ENCODE peak calls at places on chromosome 12, in four cellular contexts. J is left lung, Z is left ventricle myocardium inferior, D is neural crest cell. N is an unnamed sample.

GRCh38 chr12:19130224-19131019 is 889 bp downstream of the PLEKHA5 start:
- DNase-seq in J (peak; percentile 85), Z (peak; percentile 41), D (peak; percentile 23), N (no peak)

GRCh38 chr12:580813-581212 is 82.4 kb downstream of the NINJ2 start:
- DNase-seq in J (no peak), Z (no peak), D (no peak), N (no peak)

GRCh38 chr12:18559242-18559641 is 178.6 kb downstream of the PLCZ1 start:
- DNase-seq in J (no peak), Z (no peak), D (no peak), N (no peak)

GRCh38 chr12:32106517-32107366 is at the start of gene BICD1:
- DNase-seq in J (peak; percentile 96), Z (peak; percentile 90), D (peak; percentile 82), N (peak; percentile 50)

GRCh38 chr12:128076188-128076587 is 190.8 kb upstream of the TMEM132C start:
- DNase-seq in J (no peak), Z (no peak), D (no peak), N (no peak)

GRCh38 chr12:749871-750270 is 2.5 kb upstream of the WNK1 start:
- DNase-seq in J (no peak), Z (no peak), D (no peak), N (no peak)

GRCh38 chr12:107884769-107885694 is 110.5 kb downstream of the ASCL4 start:
- DNase-seq in J (no peak), Z (no peak), D (peak; percentile 59), N (no peak)

GRCh38 chr12:40158592-40159111 is 52.8 kb upstream of the SLC2A13 start:
- DNase-seq in J (no peak), Z (no peak), D (no peak), N (no peak)

GRCh38 chr12:109695420-109695819 is 18.2 kb upstream of the FAM222A start:
- DNase-seq in J (no peak), Z (no peak), D (no peak), N (no peak)

GRCh38 chr12:79737875-79738718 is 47.3 kb upstream of the PAWR start:
- DNase-seq in J (no peak), Z (no peak), D (peak; percentile 32), N (no peak)

GRCh38 chr12:46181465-46181864 is 87.4 kb downstream of the SLC38A1 start:
- DNase-seq in J (no peak), Z (no peak), D (no peak), N (no peak)

GRCh38 chr12:14540801-14541462 is 26.8 kb downstream of the PLBD1 start:
- DNase-seq in J (no peak), Z (no peak), D (no peak), N (no peak)

GRCh38 chr12:108915632-108916133 is 35.8 kb downstream of the DAO start:
- DNase-seq in J (no peak), Z (no peak), D (no peak), N (no peak)

GRCh38 chr12:2615665-2616387 is 178.9 kb upstream of the FKBP4 start:
- DNase-seq in J (no peak), Z (peak; percentile 46), D (no peak), N (no peak)

GRCh38 chr12:102440109-102440405 is 40.3 kb downstream of the IGF1 start:
- DNase-seq in J (no peak), Z (no peak), D (no peak), N (no peak)

GRCh38 chr12:132638541-132639408 is 20.2 kb downstream of the P2RX2 start:
- DNase-seq in J (no peak), Z (no peak), D (no peak), N (no peak)

GRCh38 chr12:58919271-58920101 is 818 bp downstream of the LRIG3 start:
- DNase-seq in J (no peak), Z (no peak), D (no peak), N (no peak)

GRCh38 chr12:71392521-71393145 is 47.0 kb upstream of the LGR5 start:
- DNase-seq in J (no peak), Z (no peak), D (peak; percentile 1), N (no peak)

GRCh38 chr12:113299619-113300237 is 35.2 kb downstream of the SLC8B1 start:
- DNase-seq in J (peak; percentile 91), Z (peak; percentile 72), D (no peak), N (no peak)

GRCh38 chr12:124408822-124409517 is 114.1 kb downstream of the RFLNA start:
- DNase-seq in J (no peak), Z (no peak), D (no peak), N (no peak)

GRCh38 chr12:45122776-45123380 is 72.0 kb upstream of the DBX2 start:
- DNase-seq in J (no peak), Z (no peak), D (no peak), N (no peak)

GRCh38 chr12:22252057-22252456 is 82.5 kb downstream of the ST8SIA1 start:
- DNase-seq in J (no peak), Z (no peak), D (no peak), N (no peak)

GRCh38 chr12:93650626-93651025 is 26.5 kb upstream of the CRADD start:
- DNase-seq in J (no peak), Z (no peak), D (no peak), N (no peak)

GRCh38 chr12:25769076-25769945 is 189.2 kb upstream of the RASSF8 start:
- DNase-seq in J (no peak), Z (no peak), D (no peak), N (no peak)

GRCh38 chr12:109883429-109883828 is 3.1 kb upstream of the GLTP start:
- DNase-seq in J (no peak), Z (no peak), D (no peak), N (no peak)

GRCh38 chr12:83476006-83476405 is 789.3 kb downstream of the TMTC2 start:
- DNase-seq in J (no peak), Z (no peak), D (no peak), N (no peak)

GRCh38 chr12:59626382-59626781 is 30.6 kb downstream of the SLC16A7 start:
- DNase-seq in J (no peak), Z (no peak), D (no peak), N (no peak)

GRCh38 chr12:32533971-32534590 is 134.7 kb downstream of the FGD4 start:
- DNase-seq in J (no peak), Z (peak; percentile 31), D (no peak), N (no peak)

GRCh38 chr12:92020983-92021664 is 124.5 kb downstream of the BTG1 start:
- DNase-seq in J (no peak), Z (no peak), D (no peak), N (no peak)

GRCh38 chr12:44874981-44875416 is 1.1 kb downstream of the NELL2 start:
- DNase-seq in J (no peak), Z (no peak), D (no peak), N (no peak)

GRCh38 chr12:81492131-81492720 is 266.9 kb downstream of the PPFIA2 start:
- DNase-seq in J (no peak), Z (no peak), D (no peak), N (no peak)

GRCh38 chr12:57563358-57563757 is 13.5 kb downstream of the KIF5A start:
- DNase-seq in J (no peak), Z (no peak), D (no peak), N (no peak)

GRCh38 chr12:65152586-65152985 is 16.8 kb upstream of the LEMD3 start:
- DNase-seq in J (no peak), Z (no peak), D (no peak), N (no peak)

GRCh38 chr12:21606175-21606574 is 1.5 kb upstream of the GYS2 start:
- DNase-seq in J (no peak), Z (no peak), D (no peak), N (no peak)

GRCh38 chr12:66129934-66130266 is 650 bp downstream of the LLPH start:
- DNase-seq in J (no peak), Z (no peak), D (no peak), N (no peak)

GRCh38 chr12:5535531-5535930 is 103.6 kb downstream of the NTF3 start:
- DNase-seq in J (no peak), Z (no peak), D (no peak), N (no peak)

GRCh38 chr12:65170245-65170881 is 980 bp downstream of the LEMD3 start:
- DNase-seq in J (peak; percentile 93), Z (peak; percentile 64), D (peak; percentile 46), N (peak; percentile 38)

DNA sequence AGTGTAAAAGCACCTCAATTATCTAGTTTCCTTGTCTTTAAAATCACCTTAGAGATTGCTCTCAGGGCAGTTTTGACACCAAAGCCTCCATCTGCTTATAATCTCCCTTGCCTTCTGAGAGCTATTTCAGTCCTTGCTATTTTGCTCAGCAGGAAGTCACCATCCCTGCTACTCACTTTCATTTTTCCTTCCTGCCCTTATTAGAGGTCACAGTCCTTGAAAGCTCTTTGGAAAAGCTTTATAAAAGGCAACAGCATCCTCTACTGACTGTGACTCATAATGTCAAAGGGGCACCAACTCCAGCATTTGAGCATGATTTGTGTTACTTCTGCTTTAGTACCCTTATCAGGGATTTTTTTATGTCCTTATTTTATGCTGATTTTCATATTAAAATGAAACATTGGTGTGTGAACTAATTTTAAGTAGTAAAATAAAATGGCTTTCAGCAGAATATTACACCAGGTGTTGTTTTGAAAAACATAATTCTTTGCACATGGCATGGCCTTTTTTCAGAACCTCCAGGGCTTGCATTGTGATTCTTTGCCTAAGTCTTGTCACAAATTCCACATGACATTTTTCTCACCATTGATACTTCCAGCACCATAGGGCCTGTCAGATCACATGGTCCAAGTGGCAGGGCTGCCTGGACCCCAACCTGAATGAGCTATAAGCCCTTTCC is 213.0 kb downstream of the ADAMTS20 start:
- DNase-seq in J (no peak), Z (no peak), D (peak; percentile 2), N (no peak)
- TF ChIP-seq CTCF in J (peak; percentile 35), Z (peak; percentile 73), D (peak; percentile 62), N (no peak)

GRCh38 chr12:106131671-106132070 is 7.1 kb downstream of the NUAK1 start:
- DNase-seq in J (no peak), Z (no peak), D (no peak), N (no peak)
- TF ChIP-seq CTCF in J (no peak), Z (no peak), D (no peak), N (no peak)

DNA sequence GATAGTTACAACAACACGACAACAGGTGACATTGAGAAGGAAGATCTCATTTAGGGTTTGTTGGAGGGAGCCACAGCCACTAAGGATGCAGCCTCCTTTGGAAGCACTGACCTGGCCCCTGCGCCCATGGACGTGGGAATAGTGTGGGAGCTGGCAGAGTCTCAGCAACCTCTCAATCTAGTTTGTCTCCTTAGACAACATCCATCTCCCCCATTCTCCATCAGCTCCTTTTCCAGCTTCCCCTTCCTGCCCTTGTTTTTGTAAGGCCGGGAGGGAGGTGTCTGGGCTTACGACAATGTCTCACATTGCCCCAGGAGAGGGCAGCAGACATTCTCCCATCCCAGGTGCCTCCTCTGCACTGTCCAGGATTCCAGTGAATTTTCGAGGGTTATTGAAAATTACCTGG is 170.2 kb upstream of the PZP start:
- DNase-seq in J (no peak), Z (no peak), D (no peak), N (no peak)
- TF ChIP-seq CTCF in J (no peak), Z (peak; percentile 32), D (peak; percentile 47), N (no peak)

DNA sequence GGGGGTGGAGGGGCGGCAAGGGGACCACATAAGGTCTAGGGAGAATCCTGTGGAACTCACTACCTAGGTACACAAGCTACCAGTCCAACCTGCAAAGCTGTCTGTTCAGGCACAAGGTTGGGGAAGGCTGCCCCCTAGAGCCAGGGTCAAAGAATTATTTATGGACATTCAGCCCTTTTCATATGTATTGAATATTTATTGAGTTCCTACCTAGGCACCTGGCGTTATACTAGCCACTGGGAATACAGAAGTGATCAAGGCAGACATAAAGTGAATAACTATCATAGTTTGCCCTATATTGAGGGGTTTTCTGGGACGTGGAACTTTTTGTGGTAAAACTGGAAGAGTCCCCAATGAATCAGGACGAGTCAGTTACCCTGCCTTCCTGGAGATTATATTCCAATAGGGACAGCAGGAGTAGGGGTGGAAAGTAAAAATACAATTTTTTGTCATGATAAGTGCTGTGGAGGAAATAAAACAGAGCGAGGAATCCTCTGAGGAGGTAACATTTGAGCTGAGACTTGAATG is 5.8 kb upstream of the SLC48A1 start:
- DNase-seq in J (no peak), Z (no peak), D (no peak), N (no peak)
- TF ChIP-seq CTCF in J (peak; percentile 62), Z (peak; percentile 76), D (peak; percentile 58), N (no peak)